ENCODE peak calls at places on chromosome 16, in ten cellular contexts. One of them, this sample, is unnamed.

GRCh38 chr16:54588026-54588425 is 301.4 kb upstream of the IRX3 start:
- DNase-seq in brain microvascular endothelial cell: no peak
- DNase-seq in cardiac fibroblast: no peak
- DNase-seq in choroid plexus epithelial cell: no peak
- DNase-seq in neural crest cell: no peak
- DNase-seq in A549: no peak
- DNase-seq in IMR-90: no peak
- DNase-seq in dorsolateral prefrontal cortex: no peak
- DNase-seq in cardiac muscle cell: no peak
- DNase-seq in HL-60: no peak
- DNase-seq in this sample: no peak

GRCh38 chr16:17803625-17804410 is 333.1 kb upstream of the XYLT1 start:
- DNase-seq in brain microvascular endothelial cell: peak
- DNase-seq in cardiac fibroblast: peak
- DNase-seq in choroid plexus epithelial cell: peak
- DNase-seq in neural crest cell: no peak
- DNase-seq in A549: peak
- DNase-seq in IMR-90: peak
- DNase-seq in dorsolateral prefrontal cortex: no peak
- DNase-seq in cardiac muscle cell: no peak
- DNase-seq in HL-60: no peak
- DNase-seq in this sample: peak

GRCh38 chr16:4601317-4602186 is 13.1 kb downstream of the UBALD1 start:
- DNase-seq in brain microvascular endothelial cell: no peak
- DNase-seq in cardiac fibroblast: peak
- DNase-seq in choroid plexus epithelial cell: no peak
- DNase-seq in neural crest cell: no peak
- DNase-seq in A549: no peak
- DNase-seq in IMR-90: peak
- DNase-seq in dorsolateral prefrontal cortex: peak
- DNase-seq in cardiac muscle cell: no peak
- DNase-seq in HL-60: peak
- DNase-seq in this sample: no peak

GRCh38 chr16:68750243-68750642 is 13.2 kb downstream of the CDH1 start:
- DNase-seq in brain microvascular endothelial cell: no peak
- DNase-seq in cardiac fibroblast: no peak
- DNase-seq in choroid plexus epithelial cell: no peak
- DNase-seq in neural crest cell: no peak
- DNase-seq in A549: no peak
- DNase-seq in IMR-90: no peak
- DNase-seq in dorsolateral prefrontal cortex: no peak
- DNase-seq in cardiac muscle cell: no peak
- DNase-seq in HL-60: no peak
- DNase-seq in this sample: no peak

GRCh38 chr16:75477680-75478473 is 13.4 kb upstream of the TMEM170A start:
- DNase-seq in brain microvascular endothelial cell: no peak
- DNase-seq in cardiac fibroblast: no peak
- DNase-seq in choroid plexus epithelial cell: no peak
- DNase-seq in neural crest cell: no peak
- DNase-seq in A549: no peak
- DNase-seq in IMR-90: no peak
- DNase-seq in dorsolateral prefrontal cortex: peak
- DNase-seq in cardiac muscle cell: no peak
- DNase-seq in HL-60: peak
- DNase-seq in this sample: no peak

GRCh38 chr16:19137201-19137601 is 23.4 kb downstream of the ITPRIPL2 start:
- DNase-seq in brain microvascular endothelial cell: no peak
- DNase-seq in cardiac fibroblast: peak
- DNase-seq in choroid plexus epithelial cell: peak
- DNase-seq in neural crest cell: no peak
- DNase-seq in A549: no peak
- DNase-seq in IMR-90: no peak
- DNase-seq in dorsolateral prefrontal cortex: no peak
- DNase-seq in cardiac muscle cell: no peak
- DNase-seq in HL-60: no peak
- DNase-seq in this sample: no peak

GRCh38 chr16:3579776-3580175 is 2.6 kb upstream of the NLRC3 start:
- DNase-seq in brain microvascular endothelial cell: no peak
- DNase-seq in cardiac fibroblast: no peak
- DNase-seq in choroid plexus epithelial cell: no peak
- DNase-seq in neural crest cell: no peak
- DNase-seq in A549: no peak
- DNase-seq in IMR-90: no peak
- DNase-seq in dorsolateral prefrontal cortex: no peak
- DNase-seq in cardiac muscle cell: no peak
- DNase-seq in HL-60: no peak
- DNase-seq in this sample: no peak

GRCh38 chr16:79970551-79971236 is 370.2 kb upstream of the MAF start:
- DNase-seq in brain microvascular endothelial cell: no peak
- DNase-seq in cardiac fibroblast: peak
- DNase-seq in choroid plexus epithelial cell: peak
- DNase-seq in neural crest cell: no peak
- DNase-seq in A549: peak
- DNase-seq in IMR-90: no peak
- DNase-seq in dorsolateral prefrontal cortex: no peak
- DNase-seq in cardiac muscle cell: no peak
- DNase-seq in HL-60: no peak
- DNase-seq in this sample: no peak

GRCh38 chr16:13390093-13390985 is 488.9 kb downstream of the SHISA9 start:
- DNase-seq in brain microvascular endothelial cell: no peak
- DNase-seq in cardiac fibroblast: no peak
- DNase-seq in choroid plexus epithelial cell: no peak
- DNase-seq in neural crest cell: no peak
- DNase-seq in A549: no peak
- DNase-seq in IMR-90: no peak
- DNase-seq in dorsolateral prefrontal cortex: no peak
- DNase-seq in cardiac muscle cell: peak
- DNase-seq in HL-60: no peak
- DNase-seq in this sample: no peak

GRCh38 chr16:5768445-5768844 is 670.9 kb upstream of the EEF2KMT start:
- DNase-seq in brain microvascular endothelial cell: no peak
- DNase-seq in cardiac fibroblast: no peak
- DNase-seq in choroid plexus epithelial cell: no peak
- DNase-seq in neural crest cell: no peak
- DNase-seq in A549: no peak
- DNase-seq in IMR-90: no peak
- DNase-seq in dorsolateral prefrontal cortex: peak
- DNase-seq in cardiac muscle cell: no peak
- DNase-seq in HL-60: no peak
- DNase-seq in this sample: no peak

GRCh38 chr16:3017262-3017805 is 649 bp downstream of the CLDN6 start:
- DNase-seq in brain microvascular endothelial cell: no peak
- DNase-seq in cardiac fibroblast: no peak
- DNase-seq in choroid plexus epithelial cell: no peak
- DNase-seq in neural crest cell: no peak
- DNase-seq in A549: no peak
- DNase-seq in IMR-90: no peak
- DNase-seq in dorsolateral prefrontal cortex: no peak
- DNase-seq in cardiac muscle cell: no peak
- DNase-seq in HL-60: no peak
- DNase-seq in this sample: no peak

GRCh38 chr16:72753883-72754282 is 294.0 kb downstream of the ZFHX3 start:
- DNase-seq in brain microvascular endothelial cell: no peak
- DNase-seq in cardiac fibroblast: no peak
- DNase-seq in choroid plexus epithelial cell: no peak
- DNase-seq in neural crest cell: no peak
- DNase-seq in A549: no peak
- DNase-seq in IMR-90: no peak
- DNase-seq in dorsolateral prefrontal cortex: no peak
- DNase-seq in cardiac muscle cell: no peak
- DNase-seq in HL-60: no peak
- DNase-seq in this sample: no peak

GRCh38 chr16:71610936-71611871 is 14.8 kb upstream of the MARVELD3 start:
- DNase-seq in brain microvascular endothelial cell: peak
- DNase-seq in cardiac fibroblast: peak
- DNase-seq in choroid plexus epithelial cell: peak
- DNase-seq in neural crest cell: peak
- DNase-seq in A549: peak
- DNase-seq in IMR-90: peak
- DNase-seq in dorsolateral prefrontal cortex: peak
- DNase-seq in cardiac muscle cell: peak
- DNase-seq in HL-60: peak
- DNase-seq in this sample: peak
- TF ChIP-seq CTCF in brain microvascular endothelial cell: peak
- TF ChIP-seq CTCF in cardiac fibroblast: peak
- TF ChIP-seq CTCF in choroid plexus epithelial cell: peak
- TF ChIP-seq CTCF in neural crest cell: peak
- TF ChIP-seq CTCF in A549: peak
- TF ChIP-seq CTCF in IMR-90: peak
- TF ChIP-seq CTCF in dorsolateral prefrontal cortex: peak
- TF ChIP-seq CTCF in cardiac muscle cell: peak
- TF ChIP-seq CTCF in HL-60: peak
- TF ChIP-seq CTCF in this sample: peak

GRCh38 chr16:30956601-30957455 is 726 bp upstream of the SETD1A start:
- DNase-seq in brain microvascular endothelial cell: peak
- DNase-seq in cardiac fibroblast: peak
- DNase-seq in choroid plexus epithelial cell: peak
- DNase-seq in neural crest cell: peak
- DNase-seq in A549: peak
- DNase-seq in IMR-90: peak
- DNase-seq in dorsolateral prefrontal cortex: peak
- DNase-seq in cardiac muscle cell: peak
- DNase-seq in HL-60: peak
- DNase-seq in this sample: peak
- TF ChIP-seq CTCF in brain microvascular endothelial cell: peak
- TF ChIP-seq CTCF in cardiac fibroblast: peak
- TF ChIP-seq CTCF in choroid plexus epithelial cell: peak
- TF ChIP-seq CTCF in neural crest cell: peak
- TF ChIP-seq CTCF in A549: peak
- TF ChIP-seq CTCF in IMR-90: peak
- TF ChIP-seq CTCF in dorsolateral prefrontal cortex: no peak
- TF ChIP-seq CTCF in cardiac muscle cell: peak
- TF ChIP-seq CTCF in HL-60: no peak
- TF ChIP-seq CTCF in this sample: peak

DNA sequence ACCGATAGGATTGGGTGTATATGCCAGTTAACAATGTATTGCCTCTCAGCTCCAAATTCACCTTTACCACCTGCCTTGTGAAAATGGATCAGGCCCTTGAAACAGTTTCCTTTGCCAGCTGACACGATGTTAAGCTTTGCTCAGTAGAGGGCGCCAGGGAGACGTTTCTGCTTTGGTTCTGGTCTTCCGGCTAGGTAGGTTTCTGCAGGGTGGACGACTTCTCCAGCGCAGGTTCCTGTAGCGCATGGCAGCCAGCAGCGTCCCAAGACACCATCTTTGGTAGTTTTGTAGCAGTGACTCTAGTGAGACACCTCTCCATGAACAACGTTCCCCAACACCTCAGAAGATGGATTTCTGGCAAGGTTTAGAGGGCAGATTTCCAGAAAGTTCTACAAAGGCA is 24.0 kb downstream of the SYCE1L start:
- DNase-seq in brain microvascular endothelial cell: no peak
- DNase-seq in cardiac fibroblast: no peak
- DNase-seq in choroid plexus epithelial cell: no peak
- DNase-seq in neural crest cell: peak
- DNase-seq in A549: peak
- DNase-seq in IMR-90: no peak
- DNase-seq in dorsolateral prefrontal cortex: no peak
- DNase-seq in cardiac muscle cell: no peak
- DNase-seq in HL-60: no peak
- DNase-seq in this sample: no peak
- TF ChIP-seq CTCF in brain microvascular endothelial cell: peak
- TF ChIP-seq CTCF in cardiac fibroblast: peak
- TF ChIP-seq CTCF in choroid plexus epithelial cell: peak
- TF ChIP-seq CTCF in neural crest cell: peak
- TF ChIP-seq CTCF in A549: peak
- TF ChIP-seq CTCF in IMR-90: peak
- TF ChIP-seq CTCF in dorsolateral prefrontal cortex: no peak
- TF ChIP-seq CTCF in cardiac muscle cell: peak
- TF ChIP-seq CTCF in HL-60: peak
- TF ChIP-seq CTCF in this sample: peak

GRCh38 chr16:50067290-50067853 is 1.6 kb downstream of the HEATR3 start:
- DNase-seq in brain microvascular endothelial cell: peak
- DNase-seq in cardiac fibroblast: peak
- DNase-seq in choroid plexus epithelial cell: peak
- DNase-seq in neural crest cell: peak
- DNase-seq in A549: peak
- DNase-seq in IMR-90: peak
- DNase-seq in dorsolateral prefrontal cortex: peak
- DNase-seq in cardiac muscle cell: peak
- DNase-seq in HL-60: peak
- DNase-seq in this sample: peak

GRCh38 chr16:50065241-50065623 is 538 bp upstream of the HEATR3 start:
- DNase-seq in brain microvascular endothelial cell: no peak
- DNase-seq in cardiac fibroblast: no peak
- DNase-seq in choroid plexus epithelial cell: no peak
- DNase-seq in neural crest cell: no peak
- DNase-seq in A549: no peak
- DNase-seq in IMR-90: no peak
- DNase-seq in dorsolateral prefrontal cortex: no peak
- DNase-seq in cardiac muscle cell: no peak
- DNase-seq in HL-60: no peak
- DNase-seq in this sample: no peak

GRCh38 chr16:50065624-50066481 is at the start of gene HEATR3:
- DNase-seq in brain microvascular endothelial cell: peak
- DNase-seq in cardiac fibroblast: peak
- DNase-seq in choroid plexus epithelial cell: peak
- DNase-seq in neural crest cell: peak
- DNase-seq in A549: peak
- DNase-seq in IMR-90: peak
- DNase-seq in dorsolateral prefrontal cortex: peak
- DNase-seq in cardiac muscle cell: peak
- DNase-seq in HL-60: peak
- DNase-seq in this sample: peak

GRCh38 chr16:50068550-50068949 is 2.8 kb downstream of the HEATR3 start:
- DNase-seq in brain microvascular endothelial cell: peak
- DNase-seq in cardiac fibroblast: peak
- DNase-seq in choroid plexus epithelial cell: peak
- DNase-seq in neural crest cell: no peak
- DNase-seq in A549: no peak
- DNase-seq in IMR-90: peak
- DNase-seq in dorsolateral prefrontal cortex: no peak
- DNase-seq in cardiac muscle cell: no peak
- DNase-seq in HL-60: no peak
- DNase-seq in this sample: peak

DNA sequence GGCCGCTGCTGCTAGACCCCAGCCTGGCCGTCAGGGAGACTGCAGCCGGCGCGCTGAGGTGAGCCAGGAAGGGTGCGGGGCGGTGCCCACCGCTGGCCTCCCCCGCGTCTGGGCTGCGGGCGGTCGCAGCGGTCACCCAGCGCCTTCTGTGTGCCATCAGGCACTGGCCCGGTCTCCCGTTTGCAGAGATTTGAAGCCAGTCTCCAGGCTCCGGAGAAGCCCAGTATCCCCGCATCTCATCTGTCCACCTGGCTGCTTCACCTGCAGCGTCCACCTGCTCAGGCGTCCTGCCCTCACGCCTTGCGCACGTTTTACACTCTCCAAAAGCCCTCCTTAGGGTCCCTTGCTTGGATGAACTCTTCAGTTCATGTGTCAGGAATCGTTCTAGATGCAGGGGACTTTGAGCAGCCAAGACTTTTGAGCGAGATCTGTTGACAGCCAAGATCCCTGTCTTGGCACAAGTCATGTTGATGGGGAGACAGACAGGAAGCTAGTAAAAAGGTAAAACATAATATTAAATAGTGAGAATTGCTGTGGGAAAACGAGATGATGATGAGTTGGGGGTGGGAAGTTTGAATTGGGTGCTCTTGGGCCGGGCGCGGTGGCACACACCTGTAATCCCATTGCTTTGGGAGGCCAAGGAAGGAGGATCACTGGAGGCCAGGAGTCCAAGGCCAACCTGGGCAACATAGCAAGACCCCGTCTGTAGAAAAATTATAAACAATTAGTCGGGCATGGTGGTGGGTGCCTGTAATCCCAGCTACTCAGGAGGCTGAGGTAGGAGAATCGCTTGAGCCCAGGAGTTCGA is 916 bp downstream of the HEATR3 start:
- DNase-seq in brain microvascular endothelial cell: no peak
- DNase-seq in cardiac fibroblast: no peak
- DNase-seq in choroid plexus epithelial cell: no peak
- DNase-seq in neural crest cell: no peak
- DNase-seq in A549: no peak
- DNase-seq in IMR-90: no peak
- DNase-seq in dorsolateral prefrontal cortex: no peak
- DNase-seq in cardiac muscle cell: no peak
- DNase-seq in HL-60: no peak
- DNase-seq in this sample: no peak
- TF ChIP-seq CTCF in brain microvascular endothelial cell: no peak
- TF ChIP-seq CTCF in cardiac fibroblast: no peak
- TF ChIP-seq CTCF in choroid plexus epithelial cell: no peak
- TF ChIP-seq CTCF in neural crest cell: peak
- TF ChIP-seq CTCF in A549: no peak
- TF ChIP-seq CTCF in IMR-90: no peak
- TF ChIP-seq CTCF in dorsolateral prefrontal cortex: no peak
- TF ChIP-seq CTCF in cardiac muscle cell: no peak
- TF ChIP-seq CTCF in HL-60: no peak
- TF ChIP-seq CTCF in this sample: no peak